ENCODE peak calls at places on chromosome 11, in ten cellular contexts. U is colonic mucosa; D is astrocyte of the spinal cord; W is activated CD8-positive, alpha-beta memory T cell treated with anti-CD3 and anti-CD28 coated beads, Interleukin-2, amount 50 U/mL, for 48 hours; X is C1 segment of cervical spinal cord; L is PC-9; K is SW480; S is AG09309; H is germinal center; G is CD4-positive, alpha-beta memory T cell. M is an unnamed sample.

GRCh38 chr11:121416909-121417567 is 35.1 kb upstream of the SORL1 start:
- DNase-seq in L (peak), D (peak), U (peak), G (peak), H (no peak), X (no peak), S (peak), W (peak), K (peak), M (peak)

GRCh38 chr11:124863137-124863825 is 2.0 kb upstream of the ROBO3 start:
- DNase-seq in U (no peak), D (peak), S (no peak), G (no peak), K (peak), W (peak), H (no peak), X (no peak), L (no peak), M (peak)

GRCh38 chr11:63508009-63508408 is 2.1 kb downstream of the LGALS12 start:
- DNase-seq in L (peak), S (no peak), K (peak), U (peak), G (no peak), X (peak), D (no peak), H (no peak), W (no peak), M (peak)

GRCh38 chr11:111358038-111359001 is 20.8 kb downstream of the POU2AF1 start:
- DNase-seq in X (no peak), W (no peak), G (no peak), H (no peak), S (no peak), K (no peak), L (no peak), U (no peak), D (no peak), M (no peak)

GRCh38 chr11:66476841-66477251 is 3.4 kb upstream of the DPP3 start:
- DNase-seq in U (no peak), W (no peak), G (no peak), S (no peak), X (no peak), H (no peak), K (no peak), D (no peak), L (no peak), M (no peak)

GRCh38 chr11:34827239-34827638 is 88.9 kb downstream of the APIP start:
- DNase-seq in G (no peak), S (no peak), U (no peak), L (no peak), K (no peak), W (no peak), X (no peak), H (no peak), D (no peak), M (no peak)

GRCh38 chr11:74490945-74491344 is 2.6 kb downstream of the LIPT2 start:
- DNase-seq in G (no peak), H (no peak), K (no peak), U (no peak), L (no peak), W (no peak), S (no peak), D (no peak), X (no peak), M (no peak)

GRCh38 chr11:56852131-56852530 is 103.6 kb upstream of the OR9G4 start:
- DNase-seq in W (no peak), U (no peak), H (no peak), S (no peak), K (no peak), X (no peak), G (no peak), D (no peak), L (no peak), M (no peak)

GRCh38 chr11:12291767-12292166 is 85.6 kb upstream of the PARVA start:
- DNase-seq in L (no peak), H (no peak), G (no peak), S (no peak), U (no peak), W (peak), D (no peak), K (no peak), X (no peak), M (no peak)

GRCh38 chr11:42025404-42025803 is 566.0 kb upstream of the LRRC4C start:
- DNase-seq in S (no peak), D (peak), G (no peak), U (no peak), K (no peak), H (no peak), W (no peak), X (no peak), L (no peak), M (no peak)

GRCh38 chr11:43735931-43736330 is 55.4 kb downstream of the HSD17B12 start:
- DNase-seq in U (no peak), G (no peak), K (no peak), H (no peak), S (peak), W (no peak), L (no peak), D (peak), X (no peak), M (peak)

GRCh38 chr11:93225642-93226041 is 27.9 kb upstream of the SLC36A4 start:
- DNase-seq in S (no peak), H (no peak), D (peak), K (peak), X (no peak), U (no peak), L (no peak), W (no peak), G (peak), M (no peak)

GRCh38 chr11:34263462-34264186 is 94.2 kb downstream of the ABTB2 start:
- DNase-seq in K (peak), H (no peak), S (peak), X (no peak), U (peak), G (no peak), D (peak), W (no peak), L (peak), M (peak)

GRCh38 chr11:19938051-19938856 is 222.0 kb downstream of the DBX1 start:
- DNase-seq in G (no peak), D (peak), U (peak), H (peak), L (peak), S (no peak), X (no peak), W (peak), K (peak), M (peak)

GRCh38 chr11:84837402-84838069 is 789.6 kb downstream of the DLG2 start:
- DNase-seq in G (no peak), S (no peak), U (no peak), H (no peak), L (no peak), K (no peak), W (no peak), X (no peak), D (no peak), M (no peak)

GRCh38 chr11:69344570-69345145 is 50.7 kb downstream of the MYEOV start:
- DNase-seq in L (no peak), G (no peak), D (no peak), H (no peak), W (peak), S (no peak), U (peak), X (no peak), K (no peak), M (no peak)

GRCh38 chr11:133835258-133836075 is 9.8 kb downstream of the SPATA19 start:
- DNase-seq in H (no peak), U (no peak), X (no peak), G (peak), D (peak), K (peak), S (no peak), L (peak), W (peak), M (peak)

GRCh38 chr11:40842750-40843339 is 616.6 kb downstream of the LRRC4C start:
- DNase-seq in H (no peak), G (no peak), D (no peak), W (no peak), K (no peak), S (no peak), L (no peak), X (no peak), U (no peak), M (no peak)

GRCh38 chr11:43983221-43983795 is 40.9 kb downstream of the C11orf96 start:
- DNase-seq in X (no peak), U (no peak), G (no peak), W (no peak), H (no peak), L (no peak), K (no peak), D (no peak), S (no peak), M (no peak)

GRCh38 chr11:97938789-97939188 is 1082.0 kb upstream of the CNTN5 start:
- DNase-seq in S (no peak), D (no peak), K (no peak), H (no peak), X (no peak), U (no peak), L (no peak), W (no peak), G (no peak), M (no peak)

GRCh38 chr11:32935462-32936029 is 42.9 kb downstream of the QSER1 start:
- DNase-seq in S (no peak), D (no peak), G (no peak), W (no peak), L (no peak), X (no peak), K (no peak), H (no peak), U (no peak), M (no peak)

GRCh38 chr11:123439616-123440015 is 9.5 kb downstream of the GRAMD1B start:
- DNase-seq in D (no peak), X (no peak), U (no peak), H (no peak), W (peak), K (no peak), G (no peak), S (no peak), L (no peak), M (no peak)

GRCh38 chr11:119684361-119685072 is 44.5 kb downstream of the NECTIN1 start:
- DNase-seq in W (no peak), K (peak), D (peak), H (no peak), U (no peak), G (no peak), X (no peak), S (no peak), L (peak), M (peak)

M was measured in HT1080.